ENCODE peak calls at places on chromosomes 13 and 19, in four cellular contexts. One of them, this sample, is unnamed.

GRCh38 chr13:67223024-67223423 is 7.1 kb downstream of the PCDH9 start:
- DNase-seq in IMR-90: peak; percentile 60
- DNase-seq in GM12878: no peak
- DNase-seq in K562: no peak
- DNase-seq in this sample: peak; percentile 34

GRCh38 chr13:64417609-64418008 is 2812.5 kb downstream of the PCDH9 start:
- DNase-seq in IMR-90: no peak
- DNase-seq in GM12878: no peak
- DNase-seq in K562: no peak
- DNase-seq in this sample: no peak

GRCh38 chr19:1445932-1446712 is 3.8 kb upstream of the APC2 start:
- DNase-seq in IMR-90: no peak
- DNase-seq in GM12878: no peak
- DNase-seq in K562: peak; percentile 94
- DNase-seq in this sample: no peak

GRCh38 chr19:16379521-16380313 is 55.1 kb downstream of the KLF2 start:
- DNase-seq in IMR-90: no peak
- DNase-seq in GM12878: no peak
- DNase-seq in K562: no peak
- DNase-seq in this sample: no peak

GRCh38 chr13:26483546-26483945 is 73.9 kb upstream of the WASF3 start:
- DNase-seq in IMR-90: no peak
- DNase-seq in GM12878: no peak
- DNase-seq in K562: no peak
- DNase-seq in this sample: no peak

GRCh38 chr19:17332677-17333581 is 1.7 kb downstream of the ANO8 start:
- DNase-seq in IMR-90: peak; percentile 39
- DNase-seq in GM12878: peak; percentile 40
- DNase-seq in K562: peak; percentile 93
- DNase-seq in this sample: peak; percentile 45

GRCh38 chr13:100075700-100076587 is 12.9 kb upstream of the PCCA start:
- DNase-seq in IMR-90: no peak
- DNase-seq in GM12878: no peak
- DNase-seq in K562: no peak
- DNase-seq in this sample: no peak

GRCh38 chr13:78601886-78602560 is 1.3 kb downstream of the POU4F1 start:
- DNase-seq in IMR-90: no peak
- DNase-seq in GM12878: no peak
- DNase-seq in K562: no peak
- DNase-seq in this sample: no peak

GRCh38 chr19:49983645-49984229 is 22.8 kb upstream of the SIGLEC11 start:
- DNase-seq in IMR-90: peak; percentile 37
- DNase-seq in GM12878: peak; percentile 19
- DNase-seq in K562: peak; percentile 78
- DNase-seq in this sample: peak; percentile 38

GRCh38 chr13:82878536-82878935 is 1003.7 kb downstream of the SLITRK1 start:
- DNase-seq in IMR-90: no peak
- DNase-seq in GM12878: no peak
- DNase-seq in K562: no peak
- DNase-seq in this sample: no peak

GRCh38 chr19:17933414-17934129 is 757 bp downstream of the CCDC124 start:
- DNase-seq in IMR-90: peak; percentile 42
- DNase-seq in GM12878: no peak
- DNase-seq in K562: no peak
- DNase-seq in this sample: no peak

GRCh38 chr19:35165200-35166058 is 10.9 kb downstream of the FXYD5 start:
- DNase-seq in IMR-90: no peak
- DNase-seq in GM12878: no peak
- DNase-seq in K562: no peak
- DNase-seq in this sample: no peak

GRCh38 chr13:45718063-45718462 is 15.9 kb downstream of the CBY2 start:
- DNase-seq in IMR-90: peak; percentile 14
- DNase-seq in GM12878: no peak
- DNase-seq in K562: peak; percentile 17
- DNase-seq in this sample: no peak

GRCh38 chr13:101660711-101661110 is 208.2 kb downstream of the ITGBL1 start:
- DNase-seq in IMR-90: no peak
- DNase-seq in GM12878: no peak
- DNase-seq in K562: no peak
- DNase-seq in this sample: no peak

GRCh38 chr19:16457195-16457953 is 14.4 kb downstream of the EPS15L1 start:
- DNase-seq in IMR-90: peak; percentile 26
- DNase-seq in GM12878: no peak
- DNase-seq in K562: peak; percentile 57
- DNase-seq in this sample: peak; percentile 84

GRCh38 chr19:38650180-38650775 is 2.8 kb downstream of the ACTN4 start:
- DNase-seq in IMR-90: no peak
- DNase-seq in GM12878: no peak
- DNase-seq in K562: no peak
- DNase-seq in this sample: no peak

GRCh38 chr13:105266615-105267014 is 1268.8 kb downstream of the EFNB2 start:
- DNase-seq in IMR-90: no peak
- DNase-seq in GM12878: no peak
- DNase-seq in K562: no peak
- DNase-seq in this sample: no peak

GRCh38 chr13:21033224-21033855 is 28.0 kb downstream of the LATS2 start:
- DNase-seq in IMR-90: no peak
- DNase-seq in GM12878: no peak
- DNase-seq in K562: no peak
- DNase-seq in this sample: no peak

GRCh38 chr19:19006213-19006612 is 27.1 kb downstream of the SUGP2 start:
- DNase-seq in IMR-90: peak; percentile 10
- DNase-seq in GM12878: no peak
- DNase-seq in K562: no peak
- DNase-seq in this sample: no peak

GRCh38 chr19:29806098-29806866 is 5.5 kb upstream of the CCNE1 start:
- DNase-seq in IMR-90: peak; percentile 44
- DNase-seq in GM12878: no peak
- DNase-seq in K562: peak; percentile 77
- DNase-seq in this sample: no peak

GRCh38 chr13:27536361-27537101 is 83.8 kb downstream of the LNX2 start:
- DNase-seq in IMR-90: no peak
- DNase-seq in GM12878: no peak
- DNase-seq in K562: no peak
- DNase-seq in this sample: no peak

GRCh38 chr19:36121486-36122124 is 6.3 kb downstream of the TBCB start:
- DNase-seq in IMR-90: no peak
- DNase-seq in GM12878: no peak
- DNase-seq in K562: no peak
- DNase-seq in this sample: no peak

GRCh38 chr19:33684550-33685303 is 63.0 kb downstream of the CHST8 start:
- DNase-seq in IMR-90: no peak
- DNase-seq in GM12878: no peak
- DNase-seq in K562: no peak
- DNase-seq in this sample: no peak

GRCh38 chr13:34246511-34246910 is 428.6 kb downstream of the RFC3 start:
- DNase-seq in IMR-90: no peak
- DNase-seq in GM12878: no peak
- DNase-seq in K562: no peak
- DNase-seq in this sample: peak; percentile 4

GRCh38 chr19:22620912-22621311 is 13.2 kb upstream of the ZNF492 start:
- DNase-seq in IMR-90: no peak
- DNase-seq in GM12878: no peak
- DNase-seq in K562: no peak
- DNase-seq in this sample: no peak

GRCh38 chr13:47837906-47838305 is 163.2 kb downstream of the SUCLA2 start:
- DNase-seq in IMR-90: no peak
- DNase-seq in GM12878: no peak
- DNase-seq in K562: no peak
- DNase-seq in this sample: no peak

GRCh38 chr19:1026189-1027019 is at the start of gene CNN2:
- DNase-seq in IMR-90: peak; percentile 67
- DNase-seq in GM12878: no peak
- DNase-seq in K562: peak; percentile 76
- DNase-seq in this sample: peak; percentile 80

GRCh38 chr13:94308808-94309207 is 170.7 kb downstream of the DCT start:
- DNase-seq in IMR-90: no peak
- DNase-seq in GM12878: no peak
- DNase-seq in K562: no peak
- DNase-seq in this sample: no peak

GRCh38 chr19:7871280-7871529 is 3.0 kb downstream of the PRR36 start:
- DNase-seq in IMR-90: no peak
- DNase-seq in GM12878: no peak
- DNase-seq in K562: no peak
- DNase-seq in this sample: no peak

GRCh38 chr19:53091855-53092254 is 11.4 kb downstream of the ZNF160 start:
- DNase-seq in IMR-90: no peak
- DNase-seq in GM12878: no peak
- DNase-seq in K562: no peak
- DNase-seq in this sample: no peak

GRCh38 chr19:53912653-53913052 is 3.6 kb downstream of the CACNG7 start:
- DNase-seq in IMR-90: no peak
- DNase-seq in GM12878: no peak
- DNase-seq in K562: peak; percentile 70
- DNase-seq in this sample: no peak

GRCh38 chr13:20118268-20119140 is 42.3 kb downstream of the GJA3 start:
- DNase-seq in IMR-90: no peak
- DNase-seq in GM12878: no peak
- DNase-seq in K562: peak; percentile 85
- DNase-seq in this sample: peak; percentile 39

DNA sequence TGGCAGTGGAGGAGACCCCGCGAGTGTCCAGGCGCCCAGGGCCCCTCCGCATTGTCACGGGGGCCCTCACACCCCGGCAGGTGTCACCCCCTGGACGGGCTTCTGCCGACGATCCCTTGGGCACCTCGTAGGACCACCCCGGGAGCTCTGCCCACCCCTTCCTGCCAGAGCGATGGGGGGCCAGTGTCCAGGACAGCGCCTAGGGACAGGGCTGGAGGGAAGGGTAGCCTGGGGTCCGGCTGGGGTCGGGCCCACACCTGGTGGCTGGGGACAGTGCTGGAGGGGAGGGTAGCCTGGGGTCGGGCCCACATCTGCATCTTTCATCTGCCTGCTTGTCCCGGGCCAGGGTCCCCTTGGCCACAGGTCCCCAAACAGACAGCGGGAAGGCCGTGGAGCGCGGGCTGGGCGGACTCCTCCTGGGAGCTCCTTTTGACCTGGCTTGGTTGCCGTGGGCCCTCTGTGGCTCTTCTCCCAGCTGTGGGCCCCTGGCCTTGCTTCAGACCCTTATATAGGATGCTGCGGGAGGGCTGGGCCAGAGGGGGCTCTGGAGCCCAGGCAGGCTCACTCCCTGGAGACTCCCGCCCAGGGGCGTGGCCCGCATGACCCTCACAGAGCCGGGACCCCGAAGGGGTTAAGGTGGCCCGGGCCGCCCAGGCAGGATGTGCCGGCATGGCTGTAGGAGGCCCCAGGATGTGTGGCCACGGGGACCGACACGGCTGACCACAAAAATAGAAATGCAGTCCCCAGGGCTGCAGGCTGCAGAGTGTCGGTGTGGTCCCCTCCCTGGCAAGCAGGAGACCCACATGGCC is 74.1 kb upstream of the MCF2L start:
- DNase-seq in IMR-90: no peak
- DNase-seq in GM12878: no peak
- DNase-seq in K562: no peak
- DNase-seq in this sample: no peak
- TF ChIP-seq FOS in IMR-90: no peak
- TF ChIP-seq FOS in GM12878: no peak
- TF ChIP-seq FOS in K562: no peak
- TF ChIP-seq FOS in this sample: no peak

GRCh38 chr19:3526507-3527244 is 12.3 kb upstream of the TEKTIP1 start:
- DNase-seq in IMR-90: no peak
- DNase-seq in GM12878: no peak
- DNase-seq in K562: no peak
- DNase-seq in this sample: no peak
- TF ChIP-seq CTCF in IMR-90: no peak
- TF ChIP-seq CTCF in GM12878: no peak
- TF ChIP-seq CTCF in K562: no peak
- TF ChIP-seq CTCF in this sample: peak; percentile 24

GRCh38 chr19:10546817-10547216 is 3.1 kb downstream of the ATG4D start:
- DNase-seq in IMR-90: no peak
- DNase-seq in GM12878: no peak
- DNase-seq in K562: no peak
- DNase-seq in this sample: no peak

GRCh38 chr19:10543059-10543419 is 665 bp upstream of the ATG4D start:
- DNase-seq in IMR-90: no peak
- DNase-seq in GM12878: no peak
- DNase-seq in K562: no peak
- DNase-seq in this sample: no peak

GRCh38 chr19:10543420-10544241 is at the start of gene ATG4D:
- DNase-seq in IMR-90: peak; percentile 47
- DNase-seq in GM12878: no peak
- DNase-seq in K562: peak; percentile 99
- DNase-seq in this sample: peak; percentile 58

GRCh38 chr19:10544242-10544752 is 593 bp downstream of the ATG4D start:
- DNase-seq in IMR-90: no peak
- DNase-seq in GM12878: no peak
- DNase-seq in K562: peak; percentile 68
- DNase-seq in this sample: no peak

GRCh38 chr19:10544753-10545251 is 1.1 kb downstream of the ATG4D start:
- DNase-seq in IMR-90: no peak
- DNase-seq in GM12878: no peak
- DNase-seq in K562: peak; percentile 35
- DNase-seq in this sample: no peak
- TF ChIP-seq POLR2A in IMR-90: no peak
- TF ChIP-seq POLR2A in GM12878: no peak
- TF ChIP-seq POLR2A in K562: no peak
- TF ChIP-seq POLR2A in this sample: no peak

GRCh38 chr13:24500977-24501376 is 11.6 kb downstream of the PARP4 start:
- DNase-seq in IMR-90: peak; percentile 73
- DNase-seq in GM12878: no peak
- DNase-seq in K562: peak; percentile 9
- DNase-seq in this sample: peak; percentile 80
- TF ChIP-seq FOS in IMR-90: no peak
- TF ChIP-seq FOS in GM12878: no peak
- TF ChIP-seq FOS in K562: no peak
- TF ChIP-seq FOS in this sample: peak; percentile 55

GRCh38 chr19:13089139-13089856 is 13.4 kb downstream of the LYL1 start:
- DNase-seq in IMR-90: no peak
- DNase-seq in GM12878: no peak
- DNase-seq in K562: peak; percentile 64
- DNase-seq in this sample: no peak
- TF ChIP-seq CTCF in IMR-90: peak; percentile 49
- TF ChIP-seq CTCF in GM12878: peak; percentile 59
- TF ChIP-seq CTCF in K562: peak; percentile 99
- TF ChIP-seq CTCF in this sample: peak; percentile 40

GRCh38 chr19:43619262-43620060 is at the start of gene ZNF428:
- DNase-seq in IMR-90: peak; percentile 88
- DNase-seq in GM12878: peak; percentile 67
- DNase-seq in K562: peak; percentile 92
- DNase-seq in this sample: peak; percentile 95
- TF ChIP-seq POLR2A in IMR-90: peak; percentile 76
- TF ChIP-seq POLR2A in GM12878: peak; percentile 87
- TF ChIP-seq POLR2A in K562: peak; percentile 92
- TF ChIP-seq POLR2A in this sample: peak; percentile 48

DNA sequence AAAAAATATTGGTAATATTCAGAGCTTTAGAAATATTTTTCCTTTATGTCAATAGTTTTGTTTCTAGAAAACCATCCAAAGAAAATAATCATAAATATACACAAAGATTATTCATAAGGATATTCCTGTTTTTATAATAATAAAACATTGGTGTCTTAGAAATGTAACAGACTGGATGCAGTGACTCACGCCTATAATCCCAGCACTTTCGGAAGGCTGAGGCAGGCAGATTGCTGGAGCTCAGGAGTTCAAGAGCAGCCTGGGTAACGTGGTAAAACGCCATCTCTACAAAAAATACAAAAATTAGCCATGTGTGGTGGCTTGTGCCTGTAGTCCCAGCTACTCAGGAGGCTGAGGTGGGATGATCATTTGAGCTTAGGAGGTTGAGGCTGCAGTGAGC is 106.8 kb downstream of the DHRS12 start:
- DNase-seq in IMR-90: peak; percentile 59
- DNase-seq in GM12878: no peak
- DNase-seq in K562: no peak
- DNase-seq in this sample: peak; percentile 62
- TF ChIP-seq FOS in IMR-90: no peak
- TF ChIP-seq FOS in GM12878: no peak
- TF ChIP-seq FOS in K562: no peak
- TF ChIP-seq FOS in this sample: peak; percentile 30